ENCODE peak calls at places on chromosomes 11 and 22, in eight cellular contexts. Z, G, E, W, F, R, B and A are unnamed samples.

GRCh38 chr11:63490551-63491239 is at the start of gene PLAAT5:
- DNase-seq in G (peak; percentile 58), F (no peak), W (peak; percentile 26), Z (no peak), B (no peak), E (no peak), R (no peak), A (peak; percentile 11)

GRCh38 chr11:106456651-106457050 is 379.2 kb downstream of the AASDHPPT start:
- DNase-seq in Z (no peak), W (no peak), F (no peak), B (no peak), E (peak; percentile 50), G (no peak), R (no peak), A (peak; percentile 60)

GRCh38 chr11:34585870-34586654 is 34.8 kb upstream of the EHF start:
- DNase-seq in W (peak; percentile 93), Z (peak; percentile 46), B (peak; percentile 66), E (peak; percentile 71), F (no peak), R (no peak), G (no peak), A (peak; percentile 81)

GRCh38 chr11:61054927-61055562 is 47.2 kb upstream of the CD5 start:
- DNase-seq in G (no peak), B (no peak), W (no peak), E (no peak), R (no peak), F (no peak), Z (no peak), A (no peak)

GRCh38 chr11:44014968-44015623 is 32.7 kb upstream of the ACCSL start:
- DNase-seq in B (no peak), E (peak; percentile 65), G (no peak), F (no peak), W (no peak), R (no peak), Z (no peak), A (peak; percentile 25)

GRCh38 chr11:20077973-20078372 is 82.3 kb downstream of the DBX1 start:
- DNase-seq in B (no peak), F (no peak), Z (no peak), G (no peak), R (no peak), W (no peak), E (no peak), A (no peak)

GRCh38 chr11:14075118-14075601 is 112.6 kb downstream of the SPON1 start:
- DNase-seq in F (no peak), Z (no peak), E (no peak), B (no peak), G (no peak), W (no peak), R (peak; percentile 60), A (no peak)

GRCh38 chr11:68045900-68046299 is 7.1 kb downstream of the TCIRG1 start:
- DNase-seq in R (no peak), Z (no peak), B (no peak), G (no peak), E (no peak), F (no peak), W (no peak), A (no peak)

GRCh38 chr11:90124371-90124770 is 10.1 kb upstream of the NAALAD2 start:
- DNase-seq in W (no peak), G (no peak), E (no peak), R (no peak), B (no peak), F (no peak), Z (no peak), A (no peak)

GRCh38 chr22:36303874-36304273 is 50.9 kb downstream of the APOL1 start:
- DNase-seq in F (no peak), E (no peak), G (no peak), W (peak; percentile 65), Z (no peak), R (no peak), B (no peak), A (no peak)